ENCODE peak calls at places on chromosome 12, in six cellular contexts. S is right cardiac atrium, N is PC-9, Y is fibroblast of the conjunctiva, T is NCI-H2081, C is neural crest cell. A is an unnamed sample.

GRCh38 chr12:61097991-61098580 is 1162.1 kb upstream of the USP15 start:
- DNase-seq in S (no peak), N (no peak), Y (no peak), T (no peak), C (no peak), A (no peak)

GRCh38 chr12:52191841-52192791 is at the start of gene KRT80:
- DNase-seq in S (peak), N (peak), Y (peak), T (no peak), C (no peak), A (peak)

GRCh38 chr12:67813509-67813908 is 165.0 kb downstream of the DYRK2 start:
- DNase-seq in S (no peak), N (no peak), Y (peak), T (no peak), C (no peak), A (no peak)

GRCh38 chr12:64650762-64651161 is 40.5 kb downstream of the RASSF3 start:
- DNase-seq in S (no peak), N (peak), Y (no peak), T (no peak), C (no peak), A (no peak)

GRCh38 chr12:107331912-107332311 is 238.6 kb upstream of the CRY1 start:
- DNase-seq in S (no peak), N (no peak), Y (no peak), T (no peak), C (no peak), A (no peak)

GRCh38 chr12:54940695-54941315 is 43.8 kb downstream of the TESPA1 start:
- DNase-seq in S (no peak), N (no peak), Y (no peak), T (no peak), C (no peak), A (no peak)

GRCh38 chr12:126247936-126248335 is 1182.7 kb downstream of the AACS start:
- DNase-seq in S (no peak), N (no peak), Y (no peak), T (no peak), C (no peak), A (no peak)

GRCh38 chr12:30847259-30847658 is 79.3 kb upstream of the TSPAN11 start:
- DNase-seq in S (no peak), N (peak), Y (peak), T (peak), C (no peak), A (no peak)

GRCh38 chr12:88870000-88870737 is 289.9 kb upstream of the KITLG start:
- DNase-seq in S (no peak), N (no peak), Y (peak), T (no peak), C (no peak), A (no peak)

GRCh38 chr12:26274441-26275312 is 79.3 kb downstream of the SSPN start:
- DNase-seq in S (peak), N (peak), Y (peak), T (no peak), C (no peak), A (peak)

GRCh38 chr12:53217049-53217929 is 10.2 kb upstream of the ITGB7 start:
- DNase-seq in S (peak), N (peak), Y (no peak), T (no peak), C (no peak), A (peak)

GRCh38 chr12:113142173-113142885 is 6.8 kb upstream of the RASAL1 start:
- DNase-seq in S (peak), N (no peak), Y (no peak), T (no peak), C (no peak), A (peak)

GRCh38 chr12:109109756-109110350 is 6.5 kb upstream of the ACACB start:
- DNase-seq in S (no peak), N (no peak), Y (no peak), T (no peak), C (no peak), A (no peak)

GRCh38 chr12:121812320-121812871 is 8.6 kb downstream of the SETD1B start:
- DNase-seq in S (peak), N (peak), Y (no peak), T (peak), C (peak), A (peak)

GRCh38 chr12:12467701-12468218 is 94.9 kb downstream of the DUSP16 start:
- DNase-seq in S (no peak), N (no peak), Y (no peak), T (no peak), C (no peak), A (no peak)

GRCh38 chr12:50224026-50224692 is 57.0 kb upstream of the CERS5 start:
- DNase-seq in S (no peak), N (peak), Y (no peak), T (no peak), C (no peak), A (no peak)

GRCh38 chr12:52632656-52633055 is 14.3 kb upstream of the KRT73 start:
- DNase-seq in S (no peak), N (no peak), Y (no peak), T (no peak), C (no peak), A (no peak)

GRCh38 chr12:7093892-7094291 is 1.6 kb upstream of the C1R start:
- DNase-seq in S (no peak), N (no peak), Y (peak), T (no peak), C (no peak), A (no peak)

GRCh38 chr12:131775904-131776889 is 52.0 kb upstream of the MMP17 start:
- DNase-seq in S (no peak), N (no peak), Y (no peak), T (no peak), C (no peak), A (no peak)

GRCh38 chr12:48988030-48988649 is 10.0 kb downstream of the WNT1 start:
- DNase-seq in S (peak), N (no peak), Y (peak), T (peak), C (peak), A (no peak)

GRCh38 chr12:92193846-92194245 is 48.2 kb upstream of the BTG1 start:
- DNase-seq in S (no peak), N (no peak), Y (no peak), T (no peak), C (no peak), A (no peak)

A was measured in left ventricle myocardium inferior.